ENCODE peak calls at places on chromosomes 16 and 17, in ten cellular contexts. K is skeletal muscle cell, U is mucosa of descending colon, H is left lung, O is fibroblast of villous mesenchyme, D is NB4, S is esophagus squamous epithelium, M is PC-9, T is fibroblast of pulmonary artery, P is brain microvascular endothelial cell. F is an unnamed sample.
A peak's percentile ranks its signal among the peaks of the same experiment; 100 is the strongest.

GRCh38 chr16:80084614-80085013 is 456.2 kb upstream of the DYNLRB2 start:
- DNase-seq in K (no peak), U (peak; percentile 60), H (peak; percentile 34), O (peak; percentile 67), D (peak; percentile 48), S (no peak), M (peak; percentile 52), T (peak; percentile 29), P (peak; percentile 68), F (no peak)

GRCh38 chr17:80220709-80221215 is 535 bp downstream of the SLC26A11 start:
- DNase-seq in K (no peak), U (peak; percentile 28), H (no peak), O (peak; percentile 15), D (no peak), S (no peak), M (no peak), T (no peak), P (no peak), F (peak; percentile 45)

GRCh38 chr17:2691965-2692780 is 19.4 kb downstream of the CLUH start:
- DNase-seq in K (no peak), U (no peak), H (no peak), O (no peak), D (no peak), S (no peak), M (no peak), T (no peak), P (no peak), F (no peak)

GRCh38 chr16:87550510-87550961 is 51.8 kb upstream of the JPH3 start:
- DNase-seq in K (no peak), U (peak; percentile 67), H (peak; percentile 58), O (no peak), D (peak; percentile 47), S (no peak), M (no peak), T (no peak), P (no peak), F (peak; percentile 25)

GRCh38 chr17:65930140-65930715 is 261.7 kb downstream of the CEP112 start:
- DNase-seq in K (no peak), U (no peak), H (no peak), O (no peak), D (no peak), S (no peak), M (no peak), T (no peak), P (no peak), F (no peak)

GRCh38 chr16:72427001-72427785 is 255.2 kb upstream of the PMFBP1 start:
- DNase-seq in K (no peak), U (no peak), H (no peak), O (no peak), D (no peak), S (no peak), M (no peak), T (no peak), P (no peak), F (no peak)

GRCh38 chr17:63694229-63694973 is 5.5 kb downstream of the LIMD2 start:
- DNase-seq in K (no peak), U (no peak), H (no peak), O (no peak), D (peak; percentile 52), S (no peak), M (no peak), T (no peak), P (no peak), F (peak; percentile 96)

GRCh38 chr16:12419151-12419550 is 384.5 kb downstream of the CPPED1 start:
- DNase-seq in K (no peak), U (no peak), H (no peak), O (no peak), D (no peak), S (no peak), M (no peak), T (no peak), P (no peak), F (no peak)

GRCh38 chr16:35102780-35103403 is 1643.5 kb downstream of the TP53TG3F start:
- DNase-seq in K (no peak), U (no peak), H (no peak), O (no peak), D (peak; percentile 69), S (no peak), M (no peak), T (no peak), P (no peak), F (peak; percentile 48)

GRCh38 chr17:30378191-30378796 is 433 bp upstream of the CPD start:
- DNase-seq in K (no peak), U (peak; percentile 37), H (peak; percentile 52), O (no peak), D (no peak), S (no peak), M (no peak), T (peak; percentile 31), P (no peak), F (no peak)

GRCh38 chr17:29733151-29733550 is 110.4 kb upstream of the CORO6 start:
- DNase-seq in K (no peak), U (no peak), H (no peak), O (peak; percentile 92), D (no peak), S (no peak), M (peak; percentile 83), T (peak; percentile 64), P (no peak), F (no peak)

GRCh38 chr17:4554441-4554996 is 665 bp downstream of the MYBBP1A start:
- DNase-seq in K (no peak), U (no peak), H (no peak), O (no peak), D (no peak), S (no peak), M (no peak), T (no peak), P (no peak), F (no peak)

DNA sequence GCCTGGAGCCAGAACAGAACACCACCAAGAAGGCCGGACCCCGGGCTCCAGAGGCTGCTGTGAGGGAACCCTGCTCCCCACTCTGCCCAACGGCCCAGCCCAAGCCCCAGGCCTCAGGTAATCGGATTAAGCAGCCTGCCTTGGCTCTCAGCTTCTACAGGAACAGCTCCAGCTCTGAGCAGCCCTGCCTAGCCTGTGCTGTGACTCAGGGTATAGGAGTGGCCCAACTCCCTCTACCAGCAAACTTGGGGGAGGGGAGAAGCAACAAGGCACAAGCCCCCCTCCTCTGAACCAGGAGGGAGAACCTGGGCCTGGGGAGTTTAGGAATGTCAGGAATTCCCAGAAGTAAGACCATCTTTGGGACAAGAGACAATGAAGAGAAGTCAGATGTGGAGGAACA is 849 bp upstream of the SOX15 start:
- DNase-seq in K (no peak), U (no peak), H (no peak), O (peak; percentile 34), D (no peak), S (no peak), M (peak; percentile 64), T (peak; percentile 44), P (peak; percentile 63), F (peak; percentile 94)
- H3K4me3 ChIP-seq in K (no peak overlapping the region), U (no peak overlapping the region), H (no peak overlapping the region), O (no peak overlapping the region), D (no peak overlapping the region), S (peak overlapping the region; percentile 76), M (peak overlapping the region; percentile 21), T (no peak overlapping the region), P (no peak overlapping the region), F (no peak overlapping the region)

GRCh38 chr17:82331345-82331939 is 2.1 kb downstream of the SECTM1 start:
- DNase-seq in K (no peak), U (peak; percentile 63), H (no peak), O (no peak), D (no peak), S (no peak), M (no peak), T (no peak), P (no peak), F (no peak)

GRCh38 chr17:82334204-82334621 is 647 bp upstream of the SECTM1 start:
- DNase-seq in K (no peak), U (peak; percentile 46), H (no peak), O (no peak), D (no peak), S (no peak), M (no peak), T (no peak), P (no peak), F (no peak)

GRCh38 chr17:82332669-82333278 is 792 bp downstream of the SECTM1 start:
- DNase-seq in K (no peak), U (peak; percentile 59), H (peak; percentile 83), O (peak; percentile 63), D (peak; percentile 45), S (no peak), M (peak; percentile 44), T (peak; percentile 40), P (no peak), F (no peak)

GRCh38 chr17:82333279-82334171 is at the start of gene SECTM1:
- DNase-seq in K (no peak), U (peak; percentile 67), H (peak; percentile 66), O (peak; percentile 56), D (peak; percentile 30), S (no peak), M (no peak), T (peak; percentile 35), P (no peak), F (no peak)

GRCh38 chr17:82334622-82335394 is 1.2 kb upstream of the SECTM1 start:
- DNase-seq in K (no peak), U (peak; percentile 48), H (no peak), O (peak; percentile 52), D (peak; percentile 35), S (no peak), M (peak; percentile 50), T (peak; percentile 14), P (no peak), F (no peak)
- H3K4me3 ChIP-seq in K (peak overlapping the region; percentile 20), U (no peak overlapping the region), H (peak overlapping the region; percentile 75), O (peak overlapping the region; percentile 54), D (peak overlapping the region; percentile 48), S (peak overlapping the region; percentile 63), M (peak overlapping the region; percentile 48), T (peak overlapping the region; percentile 41), P (peak overlapping the region; percentile 16), F (no peak overlapping the region)

GRCh38 chr17:6713130-6713917 is at the start of gene SLC13A5:
- DNase-seq in K (no peak), U (no peak), H (no peak), O (peak; percentile 21), D (peak; percentile 47), S (no peak), M (no peak), T (peak; percentile 38), P (no peak), F (peak; percentile 83)
- H3K4me3 ChIP-seq in K (peak within 1 kb of the TSS; percentile 32), U (no peak within 1 kb of the TSS), H (peak within 1 kb of the TSS; percentile 11), O (peak within 1 kb of the TSS; percentile 43), D (no peak within 1 kb of the TSS), S (peak within 1 kb of the TSS; percentile 46), M (no peak within 1 kb of the TSS), T (peak within 1 kb of the TSS; percentile 29), P (peak within 1 kb of the TSS; percentile 37), F (peak within 1 kb of the TSS; percentile 45)

DNA sequence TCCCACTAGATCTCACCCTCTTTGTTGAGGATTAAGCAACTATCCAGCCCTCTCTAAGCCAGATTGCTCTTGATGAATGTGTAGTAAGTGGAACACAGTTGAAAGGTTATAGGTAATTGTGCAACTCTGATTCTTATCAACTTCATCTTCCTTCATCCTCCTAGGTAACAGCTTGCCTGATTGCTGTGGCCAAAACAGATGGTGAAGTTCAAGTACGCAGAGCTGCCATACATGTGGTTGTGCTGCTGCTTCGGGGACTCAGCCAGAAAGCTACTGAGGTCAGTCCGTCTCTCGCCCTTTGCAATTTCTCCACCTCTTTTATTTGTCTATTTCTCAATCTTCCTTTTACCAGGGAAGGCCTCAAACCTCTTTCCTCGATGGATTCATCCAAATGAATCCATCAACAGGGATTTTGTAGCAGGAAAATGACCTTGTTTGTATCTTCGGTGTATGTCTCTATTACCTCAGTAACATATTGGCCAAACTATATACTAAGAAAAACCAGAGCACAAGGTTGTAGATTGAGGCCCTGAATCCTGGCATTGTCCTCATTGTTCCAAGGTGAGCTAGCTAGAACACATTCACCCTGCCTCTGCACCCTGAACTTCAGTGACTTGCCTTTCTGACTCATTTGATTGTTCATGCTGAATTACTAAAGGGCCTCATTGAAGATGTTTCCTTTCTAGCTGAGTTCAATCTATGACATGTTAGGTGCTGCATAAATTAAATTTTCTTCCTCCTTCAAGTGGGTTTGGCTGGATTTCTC is 65.1 kb upstream of the HAS3 start:
- DNase-seq in K (no peak), U (no peak), H (no peak), O (peak; percentile 83), D (peak; percentile 49), S (no peak), M (peak; percentile 76), T (peak; percentile 56), P (no peak), F (peak; percentile 70)
- H3K4me3 ChIP-seq in K (no peak overlapping the region), U (no peak overlapping the region), H (no peak overlapping the region), O (no peak overlapping the region), D (no peak overlapping the region), S (no peak overlapping the region), M (no peak overlapping the region), T (no peak overlapping the region), P (no peak overlapping the region), F (no peak overlapping the region)